ENCODE peak calls at places on chromosomes 5 and 9, in six cellular contexts. O is H1, P is K562, T is Peyer's patch, V is sigmoid colon, S is uterus. G is an unnamed sample.

GRCh38 chr5:79850941-79851693 is 139.9 kb downstream of the MTX3 start:
- DNase-seq in O (no peak), S (peak; percentile 41), T (no peak), P (no peak), V (no peak), G (no peak)

GRCh38 chr5:11064763-11065450 is 303.9 kb upstream of the DAP start:
- DNase-seq in T (no peak), P (no peak), V (no peak), O (no peak), S (no peak), G (no peak)

GRCh38 chr5:66450988-66451387 is 145.2 kb upstream of the MAST4 start:
- DNase-seq in P (no peak), V (no peak), O (no peak), S (no peak), T (no peak), G (no peak)

GRCh38 chr5:146079695-146080361 is 25.5 kb downstream of the PLAC8L1 start:
- DNase-seq in O (no peak), P (no peak), S (no peak), V (no peak), T (no peak), G (no peak)

GRCh38 chr5:142014911-142015584 is 2.2 kb upstream of the GNPDA1 start:
- DNase-seq in T (peak; percentile 35), V (no peak), S (no peak), O (peak; percentile 49), P (peak; percentile 34), G (peak; percentile 39)

GRCh38 chr9:2461886-2462285 is 159.7 kb upstream of the VLDLR start:
- DNase-seq in T (no peak), O (no peak), V (no peak), S (no peak), P (no peak), G (no peak)

GRCh38 chr5:109645591-109646236 is 44.0 kb upstream of the MAN2A1 start:
- DNase-seq in S (no peak), T (no peak), O (peak; percentile 51), P (no peak), V (no peak), G (no peak)

GRCh38 chr9:99427252-99427651 is 205.2 kb downstream of the SEC61B start:
- DNase-seq in V (no peak), S (no peak), T (no peak), O (no peak), P (no peak), G (no peak)

GRCh38 chr5:80867233-80867632 is 92.9 kb upstream of the RASGRF2 start:
- DNase-seq in O (no peak), P (no peak), S (no peak), V (no peak), T (no peak), G (no peak)

GRCh38 chr9:113558632-113559502 is 95.3 kb downstream of the RGS3 start:
- DNase-seq in S (peak; percentile 69), T (no peak), P (no peak), V (peak; percentile 87), O (no peak), G (peak; percentile 49)

GRCh38 chr5:96809898-96810297 is 2.2 kb upstream of the ERAP1 start:
- DNase-seq in P (no peak), O (no peak), T (no peak), V (no peak), S (no peak), G (no peak)

GRCh38 chr5:150912312-150912814 is 7.6 kb upstream of the ZNF300 start:
- DNase-seq in V (no peak), S (no peak), T (no peak), P (no peak), O (no peak), G (no peak)

GRCh38 chr9:8338249-8338721 is 538.7 kb upstream of the DMAC1 start:
- DNase-seq in S (no peak), O (no peak), P (no peak), T (no peak), V (no peak), G (no peak)

GRCh38 chr5:85843535-85843934 is 774.2 kb upstream of the COX7C start:
- DNase-seq in S (no peak), V (peak; percentile 46), T (no peak), P (no peak), O (no peak), G (no peak)

GRCh38 chr5:151503999-151504398 is 56.6 kb downstream of the SLC36A1 start:
- DNase-seq in T (no peak), O (no peak), S (no peak), P (no peak), V (no peak), G (no peak)

GRCh38 chr9:126470251-126470993 is 143.3 kb upstream of the LMX1B start:
- DNase-seq in O (no peak), P (no peak), S (no peak), T (no peak), V (no peak), G (no peak)

GRCh38 chr9:72839140-72839539 is 113.7 kb downstream of the ALDH1A1 start:
- DNase-seq in S (no peak), O (no peak), V (no peak), P (no peak), T (no peak), G (no peak)

GRCh38 chr9:4983541-4984165 is 1.4 kb upstream of the JAK2 start:
- DNase-seq in V (no peak), P (no peak), O (no peak), T (no peak), S (no peak), G (no peak)

GRCh38 chr5:34516166-34516565 is 140.0 kb upstream of the RAI14 start:
- DNase-seq in V (no peak), T (no peak), O (no peak), S (no peak), P (no peak), G (no peak)

GRCh38 chr5:98110270-98110669 is 663.2 kb upstream of the RGMB start:
- DNase-seq in T (no peak), P (no peak), O (no peak), S (no peak), V (no peak), G (no peak)

GRCh38 chr9:91378695-91379127 is 17.0 kb upstream of the AUH start:
- DNase-seq in V (no peak), O (no peak), S (no peak), T (no peak), P (no peak), G (no peak)

DNA sequence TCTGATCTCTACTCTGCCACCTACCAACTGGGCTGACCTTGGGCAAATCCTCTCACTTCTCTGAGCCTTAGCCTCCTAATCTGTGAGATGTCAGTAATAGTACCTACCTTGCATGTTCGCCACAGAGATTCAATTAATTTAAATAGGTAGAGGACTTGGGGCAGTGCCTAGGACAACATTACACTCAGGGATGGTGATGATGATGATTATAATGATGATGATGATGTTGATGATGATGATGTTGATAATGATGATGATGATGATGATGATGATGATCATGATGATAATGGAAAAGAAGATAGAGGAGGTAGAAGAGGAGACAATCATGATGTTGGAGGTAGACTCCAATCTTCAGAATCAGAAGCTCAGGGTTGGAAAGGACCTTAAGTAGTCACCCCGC is 40.7 kb upstream of the SMIM23 start:
- DNase-seq in P (no peak), O (no peak), S (no peak), V (no peak), T (no peak), G (no peak)
- TF ChIP-seq POLR2A in P (no peak), O (no peak), S (no peak), V (no peak), T (no peak), G (no peak)

GRCh38 chr9:89313842-89314241 is 2.8 kb downstream of the CKS2 start:
- DNase-seq in S (no peak), O (no peak), T (no peak), P (no peak), V (no peak), G (no peak)
- TF ChIP-seq POLR2A in S (no peak), O (peak; percentile 13), T (no peak), P (no peak), V (no peak), G (no peak)

DNA sequence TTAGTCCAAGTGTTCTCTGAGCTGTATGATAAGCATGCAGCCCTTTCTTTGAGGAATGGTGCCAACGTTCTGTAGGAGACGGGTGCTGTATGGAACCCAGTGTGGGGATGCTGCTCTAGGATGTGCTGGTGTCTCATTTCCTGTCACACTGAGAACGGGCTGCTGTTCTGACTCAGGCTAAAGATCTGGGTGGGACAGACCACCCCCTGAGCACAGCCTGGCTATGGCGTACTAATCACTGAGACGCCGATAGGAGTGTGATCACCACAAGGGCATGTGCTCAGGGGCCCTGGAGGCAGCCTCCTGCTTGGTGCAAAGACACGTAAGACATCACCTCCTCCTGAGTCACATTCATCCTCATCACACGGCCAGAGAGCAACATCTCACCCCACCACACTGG is 240.3 kb downstream of the IRX2 start:
- DNase-seq in O (no peak), T (no peak), P (no peak), V (no peak), S (no peak), G (no peak)
- TF ChIP-seq POLR2A in O (no peak), T (no peak), P (no peak), V (no peak), S (no peak), G (no peak)

DNA sequence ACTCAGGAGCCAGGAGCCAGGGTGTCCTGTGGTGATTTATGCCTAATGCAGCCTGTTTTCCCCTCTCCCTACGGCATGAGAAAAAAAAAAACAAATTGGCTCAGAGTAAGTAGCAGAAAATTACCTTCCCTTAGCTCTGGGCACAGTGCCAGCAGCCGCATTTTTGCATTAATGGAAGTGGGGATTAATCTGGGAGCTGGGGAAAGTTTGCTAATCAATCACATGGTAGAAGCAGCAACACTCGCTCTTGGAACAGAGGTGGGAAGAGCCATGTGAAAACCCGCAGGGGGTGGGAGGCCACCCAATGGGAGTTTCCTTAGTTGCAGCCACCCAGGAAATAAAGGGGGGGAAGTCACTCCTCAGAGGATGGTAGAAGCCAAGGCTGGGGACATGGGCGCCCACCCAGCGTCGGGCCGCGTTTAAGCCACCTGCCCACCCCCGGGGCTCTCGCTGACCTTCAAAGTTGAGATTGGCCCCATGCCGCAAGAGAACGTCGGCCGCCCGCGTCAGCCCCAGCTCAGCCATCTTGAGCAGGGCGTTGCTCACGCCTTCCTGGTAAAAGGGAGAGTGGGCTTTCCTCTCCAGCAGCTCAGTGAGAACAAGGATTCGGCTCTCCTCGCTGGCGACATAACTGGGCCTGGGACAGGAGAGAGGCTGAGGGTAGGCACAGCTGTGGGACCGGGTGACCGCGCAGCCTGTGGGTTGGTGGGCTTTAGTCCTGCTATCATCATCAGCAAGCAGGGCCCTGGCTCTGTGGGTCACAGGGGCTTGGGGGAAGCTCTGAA is 1.7 kb downstream of the ASB6 start:
- DNase-seq in T (no peak), O (no peak), V (no peak), P (no peak), S (no peak), G (no peak)
- TF ChIP-seq POLR2A in T (no peak), O (no peak), V (no peak), P (no peak), S (no peak), G (no peak)

G was measured in H54.